ENCODE peak calls at places on chromosomes 4 and X, in six cellular contexts. F is K562, D is upper lobe of left lung, E is stomach, X is tibial nerve, A is ovary. M is an unnamed sample.

GRCh38 chrX:2587146-2587545 is 86.4 kb upstream of the DHRSX start:
- DNase-seq in F (no peak), D (no peak), E (no peak), X (no peak), A (no peak), M (no peak)

GRCh38 chr4:17494258-17494657 is 17.6 kb downstream of the QDPR start:
- DNase-seq in F (peak), D (no peak), E (no peak), X (no peak), A (no peak), M (no peak)

GRCh38 chr4:89753601-89754066 is 83.3 kb downstream of the SNCA start:
- DNase-seq in F (no peak), D (no peak), E (no peak), X (no peak), A (no peak), M (no peak)

GRCh38 chr4:184328022-184328736 is 110.5 kb upstream of the ENPP6 start:
- DNase-seq in F (no peak), D (no peak), E (no peak), X (no peak), A (no peak), M (no peak)

GRCh38 chrX:9790866-9791265 is 4.6 kb downstream of the SHROOM2 start:
- DNase-seq in F (no peak), D (no peak), E (no peak), X (no peak), A (no peak), M (no peak)

GRCh38 chr4:87430038-87430437 is 7.7 kb downstream of the NUDT9 start:
- DNase-seq in F (no peak), D (no peak), E (no peak), X (no peak), A (no peak), M (no peak)

GRCh38 chr4:6555519-6555918 is 19.5 kb upstream of the MAN2B2 start:
- DNase-seq in F (no peak), D (no peak), E (no peak), X (no peak), A (no peak), M (no peak)

GRCh38 chrX:9132036-9132435 is 98.1 kb upstream of the FAM9B start:
- DNase-seq in F (no peak), D (no peak), E (no peak), X (no peak), A (no peak), M (no peak)

GRCh38 chr4:164748375-164748774 is 5.6 kb upstream of the SMIM31 start:
- DNase-seq in F (peak), D (no peak), E (no peak), X (no peak), A (no peak), M (no peak)

GRCh38 chr4:8917321-8917811 is 45.7 kb upstream of the HMX1 start:
- DNase-seq in F (no peak), D (no peak), E (peak), X (no peak), A (no peak), M (peak)

GRCh38 chr4:19756661-19757060 is 495.0 kb upstream of the SLIT2 start:
- DNase-seq in F (no peak), D (no peak), E (no peak), X (no peak), A (no peak), M (no peak)
- TF ChIP-seq POLR2A in F (no peak), D (no peak), E (no peak), X (no peak), A (no peak), M (no peak)

GRCh38 chrX:107673933-107674479 is 45.7 kb downstream of the PRPS1 start:
- DNase-seq in F (peak), D (peak), E (peak), X (peak), A (peak), M (peak)
- TF ChIP-seq EP300 in F (no peak), D (peak), E (peak), X (peak), A (peak), M (peak)

DNA sequence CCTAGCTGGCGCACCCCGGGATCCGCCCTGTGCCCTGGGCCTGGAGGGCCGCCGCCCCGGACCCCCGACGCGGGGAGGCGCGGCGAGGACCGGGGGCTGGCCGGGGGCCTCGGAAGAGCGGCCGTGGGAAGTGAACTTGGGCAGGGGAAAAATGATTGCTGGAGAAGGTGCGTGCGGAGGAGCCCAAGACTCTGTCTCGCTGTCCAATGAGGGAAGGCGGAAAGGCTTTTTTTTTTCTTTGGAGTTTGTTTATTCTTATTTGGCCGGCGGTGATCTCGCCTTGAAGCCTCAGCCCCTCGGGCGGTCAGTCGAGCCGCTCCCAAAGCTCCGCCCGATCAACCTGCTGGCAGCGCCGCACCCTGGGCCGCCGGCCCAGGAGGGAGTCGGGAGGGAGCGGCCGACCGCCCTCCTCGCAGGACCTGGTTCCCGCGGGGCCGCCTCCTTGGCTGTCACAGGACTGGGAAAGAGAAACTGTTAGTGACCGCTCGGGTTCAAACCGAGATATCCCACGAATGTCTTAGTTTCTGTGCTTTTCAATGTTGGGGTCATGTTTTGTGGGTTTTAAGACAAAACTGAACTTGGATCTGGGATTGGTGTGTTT is 2.5 kb downstream of the CPEB2 start:
- DNase-seq in F (peak), D (peak), E (peak), X (peak), A (peak), M (peak)
- TF ChIP-seq POLR2A in F (peak), D (peak), E (peak), X (peak), A (peak), M (no peak)

GRCh38 chrX:127762663-127763062 is 289.5 kb downstream of the ACTRT1 start:
- DNase-seq in F (no peak), D (no peak), E (no peak), X (no peak), A (no peak), M (no peak)
- TF ChIP-seq EP300 in F (no peak), D (no peak), E (no peak), X (no peak), A (no peak), M (no peak)